ENCODE peak calls at places on chromosomes 3 and 15, in five cellular contexts. One of them, this sample, is unnamed. For H3K27me3, the result is how much of the 10 kb centered on the place peaks cover.

GRCh38 chr15:62928242-62928995 is 114.1 kb upstream of the TPM1 start:
- DNase-seq in naive thymus-derived CD4-positive, alpha-beta T cell: no peak
- DNase-seq in CD4-positive, alpha-beta T cell: no peak
- DNase-seq in H9: no peak
- DNase-seq in left ventricle myocardium inferior: no peak
- DNase-seq in this sample: no peak

GRCh38 chr15:29133321-29133720 is 136.3 kb downstream of the NSMCE3 start:
- DNase-seq in CD4-positive, alpha-beta T cell: no peak
- DNase-seq in left ventricle myocardium inferior: no peak
- DNase-seq in H9: peak
- DNase-seq in naive thymus-derived CD4-positive, alpha-beta T cell: no peak
- DNase-seq in this sample: peak

GRCh38 chr15:75024102-75024636 is 779 bp downstream of the PPCDC start:
- DNase-seq in naive thymus-derived CD4-positive, alpha-beta T cell: no peak
- DNase-seq in CD4-positive, alpha-beta T cell: no peak
- DNase-seq in left ventricle myocardium inferior: no peak
- DNase-seq in H9: no peak
- DNase-seq in this sample: no peak

GRCh38 chr3:129664040-129664646 is 57.7 kb upstream of the PLXND1 start:
- DNase-seq in CD4-positive, alpha-beta T cell: no peak
- DNase-seq in naive thymus-derived CD4-positive, alpha-beta T cell: no peak
- DNase-seq in H9: no peak
- DNase-seq in left ventricle myocardium inferior: no peak
- DNase-seq in this sample: no peak

GRCh38 chr15:51727141-51727897 is 10.1 kb downstream of the LYSMD2 start:
- DNase-seq in H9: no peak
- DNase-seq in CD4-positive, alpha-beta T cell: no peak
- DNase-seq in left ventricle myocardium inferior: no peak
- DNase-seq in naive thymus-derived CD4-positive, alpha-beta T cell: no peak
- DNase-seq in this sample: no peak

GRCh38 chr15:45378913-45379262 is 544 bp upstream of the GATM start:
- DNase-seq in left ventricle myocardium inferior: no peak
- DNase-seq in naive thymus-derived CD4-positive, alpha-beta T cell: no peak
- DNase-seq in H9: no peak
- DNase-seq in CD4-positive, alpha-beta T cell: no peak
- DNase-seq in this sample: no peak

GRCh38 chr3:123449092-123449985 is 449 bp upstream of the ADCY5 start:
- DNase-seq in left ventricle myocardium inferior: peak
- DNase-seq in CD4-positive, alpha-beta T cell: no peak
- DNase-seq in H9: peak
- DNase-seq in naive thymus-derived CD4-positive, alpha-beta T cell: no peak
- DNase-seq in this sample: no peak

GRCh38 chr3:120498947-120499346 is 48.2 kb upstream of the FSTL1 start:
- DNase-seq in left ventricle myocardium inferior: no peak
- DNase-seq in naive thymus-derived CD4-positive, alpha-beta T cell: no peak
- DNase-seq in H9: peak
- DNase-seq in CD4-positive, alpha-beta T cell: no peak
- DNase-seq in this sample: no peak

GRCh38 chr3:101183151-101183550 is 137.2 kb downstream of the IMPG2 start:
- DNase-seq in naive thymus-derived CD4-positive, alpha-beta T cell: no peak
- DNase-seq in left ventricle myocardium inferior: no peak
- DNase-seq in H9: no peak
- DNase-seq in CD4-positive, alpha-beta T cell: no peak
- DNase-seq in this sample: no peak

GRCh38 chr3:170331143-170331542 is 26.4 kb upstream of the SKIL start:
- DNase-seq in naive thymus-derived CD4-positive, alpha-beta T cell: no peak
- DNase-seq in CD4-positive, alpha-beta T cell: no peak
- DNase-seq in left ventricle myocardium inferior: no peak
- DNase-seq in H9: no peak
- DNase-seq in this sample: no peak

GRCh38 chr15:51267047-51267713 is 71.2 kb downstream of the CYP19A1 start:
- DNase-seq in left ventricle myocardium inferior: no peak
- DNase-seq in H9: peak
- DNase-seq in naive thymus-derived CD4-positive, alpha-beta T cell: no peak
- DNase-seq in CD4-positive, alpha-beta T cell: no peak
- DNase-seq in this sample: no peak

GRCh38 chr3:70342149-70342548 is 29.7 kb upstream of the MDFIC2 start:
- DNase-seq in CD4-positive, alpha-beta T cell: no peak
- DNase-seq in left ventricle myocardium inferior: no peak
- DNase-seq in naive thymus-derived CD4-positive, alpha-beta T cell: no peak
- DNase-seq in H9: no peak
- DNase-seq in this sample: no peak

GRCh38 chr15:66619152-66619903 is 53.5 kb upstream of the LCTL start:
- DNase-seq in naive thymus-derived CD4-positive, alpha-beta T cell: peak
- DNase-seq in H9: peak
- DNase-seq in left ventricle myocardium inferior: peak
- DNase-seq in CD4-positive, alpha-beta T cell: peak
- DNase-seq in this sample: no peak

GRCh38 chr3:161231861-161232260 is 10.8 kb downstream of the NMD3 start:
- DNase-seq in left ventricle myocardium inferior: no peak
- DNase-seq in H9: no peak
- DNase-seq in CD4-positive, alpha-beta T cell: no peak
- DNase-seq in naive thymus-derived CD4-positive, alpha-beta T cell: no peak
- DNase-seq in this sample: no peak

GRCh38 chr3:146777941-146778340 is 172.8 kb upstream of the PLSCR5 start:
- DNase-seq in CD4-positive, alpha-beta T cell: no peak
- DNase-seq in naive thymus-derived CD4-positive, alpha-beta T cell: no peak
- DNase-seq in left ventricle myocardium inferior: no peak
- DNase-seq in H9: no peak
- DNase-seq in this sample: no peak

GRCh38 chr15:71115567-71116351 is 488 bp downstream of the THSD4 start:
- DNase-seq in CD4-positive, alpha-beta T cell: no peak
- DNase-seq in H9: peak
- DNase-seq in naive thymus-derived CD4-positive, alpha-beta T cell: no peak
- DNase-seq in left ventricle myocardium inferior: peak
- DNase-seq in this sample: no peak

GRCh38 chr3:120622870-120623718 is 27.0 kb downstream of the NDUFB4 start:
- DNase-seq in naive thymus-derived CD4-positive, alpha-beta T cell: no peak
- DNase-seq in CD4-positive, alpha-beta T cell: no peak
- DNase-seq in H9: peak
- DNase-seq in left ventricle myocardium inferior: no peak
- DNase-seq in this sample: no peak

GRCh38 chr3:136498919-136499447 is 248.8 kb downstream of the PCCB start:
- DNase-seq in CD4-positive, alpha-beta T cell: no peak
- DNase-seq in naive thymus-derived CD4-positive, alpha-beta T cell: no peak
- DNase-seq in left ventricle myocardium inferior: no peak
- DNase-seq in H9: no peak
- DNase-seq in this sample: no peak

GRCh38 chr3:81741214-81741613 is 20.2 kb downstream of the GBE1 start:
- DNase-seq in left ventricle myocardium inferior: no peak
- DNase-seq in naive thymus-derived CD4-positive, alpha-beta T cell: no peak
- DNase-seq in CD4-positive, alpha-beta T cell: no peak
- DNase-seq in H9: no peak
- DNase-seq in this sample: no peak

GRCh38 chr15:34793901-34794300 is 1.4 kb downstream of the ACTC1 start:
- DNase-seq in naive thymus-derived CD4-positive, alpha-beta T cell: no peak
- DNase-seq in CD4-positive, alpha-beta T cell: no peak
- DNase-seq in left ventricle myocardium inferior: no peak
- DNase-seq in H9: no peak
- DNase-seq in this sample: no peak
- H3K27me3 ChIP-seq in naive thymus-derived CD4-positive, alpha-beta T cell: under half
- H3K27me3 ChIP-seq in CD4-positive, alpha-beta T cell: under half
- H3K27me3 ChIP-seq in left ventricle myocardium inferior: under half
- H3K27me3 ChIP-seq in H9: under half
- H3K27me3 ChIP-seq in this sample: under half

GRCh38 chr3:41975421-41976103 is 13.7 kb upstream of the ULK4 start:
- DNase-seq in left ventricle myocardium inferior: no peak
- DNase-seq in CD4-positive, alpha-beta T cell: no peak
- DNase-seq in naive thymus-derived CD4-positive, alpha-beta T cell: no peak
- DNase-seq in H9: no peak
- DNase-seq in this sample: no peak
- H3K27ac ChIP-seq in left ventricle myocardium inferior: no peak
- H3K27ac ChIP-seq in CD4-positive, alpha-beta T cell: no peak
- H3K27ac ChIP-seq in naive thymus-derived CD4-positive, alpha-beta T cell: no peak
- H3K27ac ChIP-seq in H9: no peak
- H3K27ac ChIP-seq in this sample: no peak

DNA sequence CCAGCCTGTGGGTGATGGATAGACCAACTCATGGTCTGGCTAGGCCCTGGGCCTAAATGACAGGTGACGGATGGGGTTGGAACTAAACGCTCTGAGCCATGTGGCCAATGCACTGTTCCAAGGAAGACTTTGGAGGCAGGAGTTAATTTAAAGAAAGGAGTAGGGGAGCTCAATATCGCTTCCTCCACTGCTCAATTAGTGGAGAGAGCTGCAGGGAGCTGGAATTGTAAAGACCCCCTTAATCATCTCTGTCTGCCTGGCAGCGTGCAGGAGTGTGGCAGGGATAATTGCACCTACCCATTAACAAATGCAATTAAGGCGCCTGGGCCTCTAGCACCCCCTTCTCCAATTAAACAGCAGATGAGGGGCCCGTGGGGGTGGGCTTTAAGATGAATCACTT is 61.7 kb upstream of the GLCE start:
- DNase-seq in H9: no peak
- DNase-seq in left ventricle myocardium inferior: no peak
- DNase-seq in naive thymus-derived CD4-positive, alpha-beta T cell: no peak
- DNase-seq in CD4-positive, alpha-beta T cell: no peak
- DNase-seq in this sample: no peak
- H3K27me3 ChIP-seq in H9: under half
- H3K27me3 ChIP-seq in left ventricle myocardium inferior: under half
- H3K27me3 ChIP-seq in naive thymus-derived CD4-positive, alpha-beta T cell: under half
- H3K27me3 ChIP-seq in CD4-positive, alpha-beta T cell: under half
- H3K27me3 ChIP-seq in this sample: under half

GRCh38 chr3:154164387-154164786 is 43.2 kb downstream of the ARHGEF26 start:
- DNase-seq in left ventricle myocardium inferior: no peak
- DNase-seq in CD4-positive, alpha-beta T cell: no peak
- DNase-seq in naive thymus-derived CD4-positive, alpha-beta T cell: no peak
- DNase-seq in H9: no peak
- DNase-seq in this sample: no peak
- H3K27ac ChIP-seq in left ventricle myocardium inferior: no peak
- H3K27ac ChIP-seq in CD4-positive, alpha-beta T cell: no peak
- H3K27ac ChIP-seq in naive thymus-derived CD4-positive, alpha-beta T cell: no peak
- H3K27ac ChIP-seq in H9: no peak
- H3K27ac ChIP-seq in this sample: no peak

GRCh38 chr3:64686446-64686908 is 1.3 kb downstream of the ADAMTS9 start:
- DNase-seq in H9: no peak
- DNase-seq in naive thymus-derived CD4-positive, alpha-beta T cell: no peak
- DNase-seq in left ventricle myocardium inferior: no peak
- DNase-seq in CD4-positive, alpha-beta T cell: no peak
- DNase-seq in this sample: no peak

GRCh38 chr3:64687381-64687780 is 419 bp downstream of the ADAMTS9 start:
- DNase-seq in left ventricle myocardium inferior: no peak
- DNase-seq in naive thymus-derived CD4-positive, alpha-beta T cell: no peak
- DNase-seq in H9: no peak
- DNase-seq in CD4-positive, alpha-beta T cell: no peak
- DNase-seq in this sample: no peak

GRCh38 chr3:64684715-64685261 is 3.0 kb downstream of the ADAMTS9 start:
- DNase-seq in CD4-positive, alpha-beta T cell: no peak
- DNase-seq in naive thymus-derived CD4-positive, alpha-beta T cell: no peak
- DNase-seq in H9: peak
- DNase-seq in left ventricle myocardium inferior: peak
- DNase-seq in this sample: no peak

GRCh38 chr3:64685331-64685799 is 2.4 kb downstream of the ADAMTS9 start:
- DNase-seq in left ventricle myocardium inferior: peak
- DNase-seq in CD4-positive, alpha-beta T cell: no peak
- DNase-seq in H9: no peak
- DNase-seq in naive thymus-derived CD4-positive, alpha-beta T cell: no peak
- DNase-seq in this sample: no peak

DNA sequence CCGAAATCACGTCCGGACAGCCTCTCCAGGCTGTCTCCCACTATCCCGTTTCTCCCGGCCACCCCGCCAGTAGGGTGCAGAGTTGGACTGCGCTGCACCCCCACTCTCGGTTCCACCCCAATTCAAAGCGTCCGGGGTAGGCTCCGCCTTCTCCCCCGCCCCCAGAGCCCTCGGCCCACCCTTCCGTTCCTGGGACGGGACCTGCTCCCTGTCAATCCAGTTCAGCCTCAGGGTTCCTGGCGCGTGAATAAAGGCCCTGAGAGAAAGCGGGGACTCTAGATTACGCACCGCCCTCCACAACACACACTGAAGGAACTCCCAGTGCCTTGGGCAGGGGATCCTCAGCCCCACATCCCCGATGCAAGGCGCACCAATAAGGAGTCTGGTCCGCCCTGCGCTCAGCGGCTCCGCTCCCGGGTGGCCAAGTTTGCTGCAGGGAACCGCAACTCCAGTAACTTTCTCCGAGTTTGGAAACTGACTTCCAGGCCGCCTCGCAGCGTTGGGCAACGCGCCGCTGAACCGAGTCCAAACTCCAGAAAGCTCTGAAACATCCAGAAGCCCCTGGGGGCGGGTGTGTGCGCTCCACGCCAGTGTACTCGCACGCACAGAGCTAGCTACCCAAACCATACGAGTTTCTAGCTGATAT is 1.9 kb downstream of the ADAMTS9 start:
- DNase-seq in naive thymus-derived CD4-positive, alpha-beta T cell: no peak
- DNase-seq in CD4-positive, alpha-beta T cell: no peak
- DNase-seq in H9: peak
- DNase-seq in left ventricle myocardium inferior: peak
- DNase-seq in this sample: no peak
- H3K27me3 ChIP-seq in naive thymus-derived CD4-positive, alpha-beta T cell: under half
- H3K27me3 ChIP-seq in CD4-positive, alpha-beta T cell: under half
- H3K27me3 ChIP-seq in H9: under half
- H3K27me3 ChIP-seq in left ventricle myocardium inferior: under half
- H3K27me3 ChIP-seq in this sample: under half

GRCh38 chr3:157148123-157148889 is 11.6 kb downstream of the CCNL1 start:
- DNase-seq in CD4-positive, alpha-beta T cell: no peak
- DNase-seq in left ventricle myocardium inferior: no peak
- DNase-seq in naive thymus-derived CD4-positive, alpha-beta T cell: no peak
- DNase-seq in H9: no peak
- DNase-seq in this sample: no peak
- H3K27ac ChIP-seq in CD4-positive, alpha-beta T cell: no peak
- H3K27ac ChIP-seq in left ventricle myocardium inferior: no peak
- H3K27ac ChIP-seq in naive thymus-derived CD4-positive, alpha-beta T cell: no peak
- H3K27ac ChIP-seq in H9: no peak
- H3K27ac ChIP-seq in this sample: no peak

DNA sequence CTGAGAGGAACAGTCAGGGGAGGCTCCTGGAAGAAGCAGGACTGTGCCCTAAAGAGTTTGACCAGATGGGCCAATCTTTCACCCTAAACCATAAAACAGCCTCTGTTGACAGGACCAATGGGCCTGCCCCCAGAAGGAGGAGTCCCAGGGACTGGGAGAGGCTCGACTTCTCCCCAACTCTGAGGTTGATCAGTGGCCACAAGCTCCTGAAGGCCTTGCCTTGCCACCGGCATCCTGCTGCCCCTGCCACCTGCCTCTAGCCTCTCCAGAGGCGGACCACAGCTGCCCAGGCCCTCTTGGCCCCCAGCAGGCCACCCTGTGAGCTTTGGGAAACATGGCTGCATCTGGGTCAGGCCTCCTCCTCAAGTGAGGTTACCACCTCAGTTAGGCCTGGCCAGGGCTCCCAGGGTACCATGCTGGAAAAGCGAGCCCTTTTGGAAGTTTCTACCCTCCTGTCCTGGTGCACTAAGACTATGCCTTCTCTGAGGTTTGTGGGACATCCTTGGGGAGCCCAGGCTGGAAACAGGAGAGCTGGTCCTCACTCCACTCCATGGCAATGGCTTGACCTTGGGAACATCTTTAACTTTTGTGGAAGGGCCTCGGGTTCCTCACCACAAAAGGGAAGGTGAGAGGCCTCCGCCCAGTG is 2.9 kb downstream of the VIPR1 start:
- DNase-seq in H9: peak
- DNase-seq in CD4-positive, alpha-beta T cell: no peak
- DNase-seq in naive thymus-derived CD4-positive, alpha-beta T cell: no peak
- DNase-seq in left ventricle myocardium inferior: no peak
- DNase-seq in this sample: no peak
- H3K27me3 ChIP-seq in H9: under half
- H3K27me3 ChIP-seq in CD4-positive, alpha-beta T cell: under half
- H3K27me3 ChIP-seq in naive thymus-derived CD4-positive, alpha-beta T cell: under half
- H3K27me3 ChIP-seq in left ventricle myocardium inferior: under half
- H3K27me3 ChIP-seq in this sample: under half

GRCh38 chr3:194147679-194148078 is 11.7 kb downstream of the HES1 start:
- DNase-seq in naive thymus-derived CD4-positive, alpha-beta T cell: no peak
- DNase-seq in left ventricle myocardium inferior: no peak
- DNase-seq in H9: no peak
- DNase-seq in CD4-positive, alpha-beta T cell: no peak
- DNase-seq in this sample: no peak
- H3K27ac ChIP-seq in naive thymus-derived CD4-positive, alpha-beta T cell: no peak
- H3K27ac ChIP-seq in left ventricle myocardium inferior: no peak
- H3K27ac ChIP-seq in H9: no peak
- H3K27ac ChIP-seq in CD4-positive, alpha-beta T cell: no peak
- H3K27ac ChIP-seq in this sample: no peak

This sample was measured in CD8-positive, alpha-beta memory T cell.